ENCODE peak calls at places on chromosomes 13 and 19, in four cellular contexts. L is amygdala; S is posterior cingulate gyrus; G is stimulated activated CD8-positive, alpha-beta memory T cell treated with anti-CD3 and anti-CD28 coated beads, Interleukin-7, amount 100 ng/mL, for 1 hour. I is an unnamed sample.
A peak's percentile ranks its signal among the peaks of the same experiment; 100 is the strongest.

GRCh38 chr13:20401586-20401957 is 124.1 kb downstream of the CRYL1 start:
- DNase-seq in L (no peak), G (no peak), S (peak; percentile 9), I (no peak)

GRCh38 chr13:19169991-19170390 is 11.6 kb downstream of the TUBA3C start:
- DNase-seq in L (no peak), S (no peak), G (no peak), I (no peak)

GRCh38 chr19:45601524-45602522 is at the start of gene GPR4:
- DNase-seq in L (no peak), G (no peak), S (no peak), I (no peak)

GRCh38 chr13:21478881-21479808 is 20.0 kb upstream of the ZDHHC20 start:
- DNase-seq in G (no peak), L (peak; percentile 47), S (no peak), I (no peak)

GRCh38 chr19:47419789-47420188 is 462 bp upstream of the MEIS3 start:
- DNase-seq in S (peak; percentile 22), L (no peak), G (no peak), I (no peak)

GRCh38 chr13:98761126-98761978 is 8.9 kb upstream of the SLC15A1 start:
- DNase-seq in G (no peak), S (no peak), L (no peak), I (no peak)

GRCh38 chr13:94716016-94716415 is 3.7 kb upstream of the SOX21 start:
- DNase-seq in S (no peak), G (no peak), L (no peak), I (no peak)

GRCh38 chr19:1211494-1212234 is 6.1 kb downstream of the STK11 start:
- DNase-seq in G (no peak), L (no peak), S (peak; percentile 95), I (no peak)

GRCh38 chr19:30064021-30064699 is 122.1 kb downstream of the URI1 start:
- DNase-seq in L (no peak), G (no peak), S (peak; percentile 85), I (no peak)

GRCh38 chr19:4976412-4977298 is 7.7 kb downstream of the KDM4B start:
- DNase-seq in G (no peak), L (peak; percentile 38), S (peak; percentile 86), I (no peak)

GRCh38 chr13:64127856-64128255 is 2712.2 kb upstream of the PCDH20 start:
- DNase-seq in S (no peak), G (no peak), L (no peak), I (no peak)

GRCh38 chr19:31249217-31249616 is 100.0 kb downstream of the TSHZ3 start:
- DNase-seq in G (no peak), S (no peak), L (no peak), I (no peak)

GRCh38 chr13:83312194-83312593 is 570.1 kb downstream of the SLITRK1 start:
- DNase-seq in S (no peak), L (no peak), G (no peak), I (no peak)

GRCh38 chr19:2869618-2870017 is 2.5 kb downstream of the ZNF556 start:
- DNase-seq in S (no peak), G (no peak), L (no peak), I (no peak)

GRCh38 chr19:7366701-7367420 is 18.1 kb downstream of the ARHGEF18 start:
- DNase-seq in L (no peak), S (no peak), G (no peak), I (no peak)

GRCh38 chr19:47111081-47111589 is 2.4 kb downstream of the ZC3H4 start:
- DNase-seq in G (peak; percentile 6), S (peak; percentile 85), L (no peak), I (no peak)

GRCh38 chr19:53091413-53091812 is 11.8 kb downstream of the ZNF160 start:
- DNase-seq in G (no peak), L (no peak), S (no peak), I (no peak)

GRCh38 chr19:19274716-19275115 is 1.6 kb upstream of the TM6SF2 start:
- DNase-seq in S (no peak), L (no peak), G (no peak), I (no peak)

GRCh38 chr19:35332817-35333216 is 3.8 kb downstream of the CD22 start:
- DNase-seq in L (no peak), G (no peak), S (no peak), I (no peak)

GRCh38 chr13:113094410-113094800 is 11.2 kb upstream of the F7 start:
- DNase-seq in L (no peak), G (no peak), S (no peak), I (no peak)

GRCh38 chr19:14015454-14016035 is 9.4 kb upstream of the RFX1 start:
- DNase-seq in G (no peak), S (no peak), L (no peak), I (no peak)

GRCh38 chr13:98563071-98563470 is 13.8 kb downstream of the STK24 start:
- DNase-seq in L (no peak), G (no peak), S (no peak), I (no peak)

GRCh38 chr13:26837102-26837501 is 76.5 kb upstream of the GPR12 start:
- DNase-seq in S (no peak), G (no peak), L (no peak), I (no peak)

GRCh38 chr13:53005631-53006030 is 23.0 kb upstream of the OLFM4 start:
- DNase-seq in L (no peak), G (no peak), S (no peak), I (no peak)

GRCh38 chr19:5343848-5344247 is 3.2 kb upstream of the PTPRS start:
- DNase-seq in L (no peak), S (peak; percentile 74), G (no peak), I (no peak)

GRCh38 chr19:32224371-32225244 is 120.8 kb upstream of the ZNF507 start:
- DNase-seq in L (no peak), G (no peak), S (peak; percentile 89), I (no peak)

GRCh38 chr13:94632227-94632980 is 30.7 kb downstream of the GPR180 start:
- DNase-seq in L (no peak), S (no peak), G (no peak), I (no peak)

GRCh38 chr19:32594021-32594420 is 13.0 kb downstream of the PDCD5 start:
- DNase-seq in L (no peak), S (no peak), G (no peak), I (no peak)

GRCh38 chr19:58037927-58038687 is 4.3 kb downstream of the ZSCAN1 start:
- DNase-seq in L (no peak), S (peak; percentile 89), G (no peak), I (no peak)

GRCh38 chr19:52664461-52664860 is 26.3 kb upstream of the ZNF83 start:
- DNase-seq in L (no peak), S (no peak), G (no peak), I (no peak)

GRCh38 chr19:39350156-39350555 is 7.9 kb downstream of the SAMD4B start:
- DNase-seq in L (no peak), S (no peak), G (no peak), I (no peak)

GRCh38 chr13:37627428-37627827 is 28.9 kb upstream of the POSTN start:
- DNase-seq in L (no peak), G (no peak), S (no peak), I (no peak)

GRCh38 chr13:108269601-108270328 is at the start of gene TNFSF13B:
- DNase-seq in L (peak; percentile 1), G (no peak), S (peak; percentile 86), I (no peak)

GRCh38 chr13:75326173-75327131 is 155.5 kb downstream of the TBC1D4 start:
- DNase-seq in L (no peak), G (no peak), S (no peak), I (no peak)

GRCh38 chr13:30898070-30898469 is 8.0 kb upstream of the MEDAG start:
- DNase-seq in G (no peak), S (no peak), L (no peak), I (no peak)

GRCh38 chr13:52127378-52127777 is 1.5 kb downstream of the NEK5 start:
- DNase-seq in G (no peak), L (no peak), S (no peak), I (no peak)

GRCh38 chr19:11138659-11139526 is 16.7 kb downstream of the SPC24 start:
- DNase-seq in L (peak; percentile 17), S (peak; percentile 92), G (no peak), I (peak; percentile 60)

GRCh38 chr19:19403373-19403901 is 2.0 kb upstream of the GATAD2A start:
- DNase-seq in L (no peak), G (no peak), S (no peak), I (no peak)

GRCh38 chr19:48918801-48919247 is 14.7 kb upstream of the DHDH start:
- DNase-seq in S (no peak), L (peak; percentile 10), G (no peak), I (no peak)